ENCODE peak calls at places on chromosome 6, in five cellular contexts. W is anterior cingulate cortex; F is activated CD4-positive, alpha-beta T cell treated with anti-CD3 and anti-CD28 coated beads, Interleukin-2, amount 50 U/mL, for 4 hours; M is adrenal gland; C is NCI-H526. U is an unnamed sample.

GRCh38 chr6:82022614-82023102 is 224.9 kb downstream of the IBTK start:
- DNase-seq in C (no peak), W (no peak), M (peak; percentile 26), F (no peak), U (peak; percentile 36)

GRCh38 chr6:155604991-155605390 is 149.4 kb upstream of the NOX3 start:
- DNase-seq in W (no peak), C (no peak), M (no peak), F (no peak), U (no peak)

GRCh38 chr6:94300424-94301144 is 881.2 kb upstream of the EPHA7 start:
- DNase-seq in M (no peak), W (no peak), C (no peak), F (no peak), U (no peak)

GRCh38 chr6:158816329-158816728 is 2.8 kb downstream of the EZR start:
- DNase-seq in C (no peak), F (no peak), W (no peak), M (no peak), U (no peak)

GRCh38 chr6:13697857-13698256 is 13.8 kb downstream of the RANBP9 start:
- DNase-seq in M (no peak), F (no peak), W (no peak), C (no peak), U (no peak)

GRCh38 chr6:27862396-27863061 is 49.7 kb downstream of the OR2B2 start:
- DNase-seq in F (no peak), M (peak; percentile 24), W (no peak), C (no peak), U (no peak)

GRCh38 chr6:105184921-105185320 is 5.1 kb upstream of the POPDC3 start:
- DNase-seq in W (no peak), F (no peak), C (no peak), M (no peak), U (no peak)

GRCh38 chr6:93337772-93338394 is 81.5 kb downstream of the EPHA7 start:
- DNase-seq in W (no peak), M (no peak), F (no peak), C (no peak), U (no peak)

GRCh38 chr6:151240036-151240685 is 394 bp downstream of the AKAP12 start:
- DNase-seq in C (no peak), M (peak; percentile 47), W (peak; percentile 69), F (peak; percentile 6), U (peak; percentile 80)

GRCh38 chr6:152636675-152637421 is at the start of gene SYNE1:
- DNase-seq in F (no peak), M (peak; percentile 18), W (peak; percentile 39), C (no peak), U (no peak)

GRCh38 chr6:11526156-11526505 is 11.4 kb upstream of the TMEM170B start:
- DNase-seq in M (no peak), C (no peak), F (no peak), W (no peak), U (no peak)

GRCh38 chr6:170057034-170057734 is 233.7 kb downstream of the DLL1 start:
- DNase-seq in M (no peak), C (no peak), W (no peak), F (no peak), U (no peak)

GRCh38 chr6:145632971-145633370 is 102.3 kb downstream of the EPM2A start:
- DNase-seq in F (no peak), C (no peak), W (no peak), M (no peak), U (no peak)

GRCh38 chr6:123625697-123626096 is 11.1 kb downstream of the TRDN start:
- DNase-seq in M (no peak), F (no peak), W (no peak), C (no peak), U (no peak)

GRCh38 chr6:89355511-89356185 is 3.1 kb upstream of the UBE2J1 start:
- DNase-seq in M (no peak), F (no peak), W (no peak), C (no peak), U (no peak)

GRCh38 chr6:50822078-50822476 is 3.4 kb downstream of the TFAP2B start:
- DNase-seq in M (no peak), C (no peak), F (no peak), W (no peak), U (no peak)

GRCh38 chr6:104710543-104711335 is 149.0 kb downstream of the HACE1 start:
- DNase-seq in M (no peak), C (no peak), F (no peak), W (no peak), U (no peak)

GRCh38 chr6:33428219-33428890 is 8.5 kb downstream of the SYNGAP1 start:
- DNase-seq in M (peak; percentile 45), C (peak; percentile 39), W (no peak), F (peak; percentile 19), U (no peak)

GRCh38 chr6:87378947-87379346 is 28.8 kb upstream of the CFAP206 start:
- DNase-seq in F (no peak), C (no peak), M (peak; percentile 14), W (no peak), U (no peak)

GRCh38 chr6:33923857-33924514 is 120.2 kb upstream of the MLN start:
- DNase-seq in F (no peak), M (no peak), C (no peak), W (no peak), U (no peak)

GRCh38 chr6:109461733-109462526 is 6.4 kb upstream of the MICAL1 start:
- DNase-seq in W (no peak), F (no peak), M (no peak), C (no peak), U (no peak)

GRCh38 chr6:47741807-47742206 is 40.0 kb upstream of the OPN5 start:
- DNase-seq in F (no peak), C (no peak), M (no peak), W (no peak), U (peak; percentile 43)

GRCh38 chr6:139539852-139540251 is 165.4 kb upstream of the CITED2 start:
- DNase-seq in M (peak; percentile 40), F (no peak), W (no peak), C (no peak), U (peak; percentile 42)

GRCh38 chr6:135488023-135488422 is 9.5 kb downstream of the AHI1 start:
- DNase-seq in C (no peak), M (no peak), W (no peak), F (no peak), U (no peak)

GRCh38 chr6:80520195-80520594 is 413.7 kb downstream of the BCKDHB start:
- DNase-seq in M (no peak), W (no peak), F (no peak), C (no peak), U (no peak)

GRCh38 chr6:41683460-41684310 is 45.4 kb downstream of the MDFI start:
- DNase-seq in M (peak; percentile 84), W (peak; percentile 72), C (peak; percentile 52), F (peak; percentile 71), U (peak; percentile 77)

GRCh38 chr6:148343383-148343782 is 745 bp downstream of the SASH1 start:
- DNase-seq in F (no peak), C (no peak), M (no peak), W (no peak), U (no peak)

GRCh38 chr6:140046030-140046632 is 671.7 kb upstream of the CITED2 start:
- DNase-seq in C (no peak), W (no peak), M (no peak), F (no peak), U (no peak)

GRCh38 chr6:83474309-83474708 is 38.0 kb upstream of the PRSS35 start:
- DNase-seq in F (no peak), C (no peak), W (no peak), M (peak; percentile 66), U (no peak)

GRCh38 chr6:155528982-155529453 is 73.4 kb upstream of the NOX3 start:
- DNase-seq in W (no peak), M (peak; percentile 78), C (no peak), F (no peak), U (peak; percentile 24)

U was measured in mucosa of gallbladder.